ENCODE peak calls at places on chromosomes 12 and 14, in nine cellular contexts. R is stimulated activated effector memory CD8-positive, alpha-beta T cell treated with anti-CD3 and anti-CD28 coated beads, Interleukin-12 subunit alpha, Interleukin-12 subunit beta, amount 100 ng/mL, for 72 hours; T is CD4-positive, alpha-beta T cell; V is heart right ventricle; I is stimulated activated CD4-positive, alpha-beta T cell treated with anti-CD3 and anti-CD28 coated beads, Interleukin-4, amount 100 ng/mL, for 4 hours; P is astrocyte of the cerebellum; Y is HuH-7.5; A is GM03348; K is MCF 10A. Z is an unnamed sample.

GRCh38 chr12:121388421-121388981 is 11.4 kb upstream of the RNF34 start:
- DNase-seq in R (no peak), T (no peak), V (no peak), I (no peak), P (no peak), Y (no peak), A (peak; percentile 68), K (peak; percentile 41), Z (no peak)

GRCh38 chr12:51392556-51393237 is 1.5 kb upstream of the GALNT6 start:
- DNase-seq in R (no peak), T (no peak), V (no peak), I (no peak), P (no peak), Y (peak; percentile 67), A (peak; percentile 55), K (no peak), Z (no peak)

GRCh38 chr12:101485015-101485414 is 9.9 kb downstream of the SPIC start:
- DNase-seq in R (no peak), T (no peak), V (no peak), I (no peak), P (no peak), Y (no peak), A (peak; percentile 31), K (no peak), Z (no peak)

GRCh38 chr12:104662908-104663307 is 206.2 kb downstream of the CHST11 start:
- DNase-seq in R (no peak), T (no peak), V (no peak), I (no peak), P (no peak), Y (no peak), A (no peak), K (no peak), Z (no peak)

GRCh38 chr12:80033457-80033856 is 65.9 kb upstream of the OTOGL start:
- DNase-seq in R (no peak), T (no peak), V (peak; percentile 9), I (no peak), P (peak; percentile 46), Y (no peak), A (peak; percentile 52), K (peak; percentile 44), Z (no peak)

GRCh38 chr12:64876388-64877071 is 52.1 kb downstream of the TBC1D30 start:
- DNase-seq in R (no peak), T (no peak), V (no peak), I (no peak), P (no peak), Y (no peak), A (no peak), K (no peak), Z (no peak)

GRCh38 chr12:130456375-130457199 is 118.9 kb downstream of the PIWIL1 start:
- DNase-seq in R (no peak), T (no peak), V (peak; percentile 65), I (no peak), P (no peak), Y (no peak), A (no peak), K (no peak), Z (no peak)

GRCh38 chr12:13571035-13571434 is 374.5 kb downstream of the EMP1 start:
- DNase-seq in R (no peak), T (no peak), V (no peak), I (no peak), P (no peak), Y (no peak), A (no peak), K (no peak), Z (no peak)

GRCh38 chr12:1592444-1593231 is 1.7 kb downstream of the FBXL14 start:
- DNase-seq in R (peak; percentile 82), T (peak; percentile 30), V (peak; percentile 59), I (peak; percentile 69), P (no peak), Y (no peak), A (peak; percentile 55), K (peak; percentile 66), Z (no peak)

GRCh38 chr12:85626031-85626781 is 210.0 kb downstream of the RASSF9 start:
- DNase-seq in R (no peak), T (no peak), V (no peak), I (no peak), P (peak; percentile 37), Y (no peak), A (peak; percentile 74), K (peak; percentile 78), Z (no peak)

GRCh38 chr12:18158774-18159557 is 69.0 kb upstream of the RERGL start:
- DNase-seq in R (peak; percentile 53), T (no peak), V (no peak), I (no peak), P (no peak), Y (no peak), A (peak; percentile 37), K (peak; percentile 60), Z (peak; percentile 0)

GRCh38 chr14:77707355-77707723 is 484 bp downstream of the ALKBH1 start:
- DNase-seq in R (no peak), T (no peak), V (peak; percentile 15), I (peak; percentile 2), P (peak; percentile 11), Y (peak; percentile 19), A (peak; percentile 68), K (peak; percentile 59), Z (no peak)

GRCh38 chr14:103543721-103544626 is 15.0 kb downstream of the TRMT61A start:
- DNase-seq in R (no peak), T (no peak), V (no peak), I (no peak), P (no peak), Y (no peak), A (peak; percentile 27), K (no peak), Z (no peak)

GRCh38 chr14:22007278-22008097 is 333.9 kb upstream of the OR4E1 start:
- DNase-seq in R (no peak), T (no peak), V (no peak), I (no peak), P (no peak), Y (no peak), A (no peak), K (no peak), Z (no peak)

GRCh38 chr14:72547999-72548398 is 345.9 kb downstream of the DPF3 start:
- DNase-seq in R (no peak), T (no peak), V (no peak), I (no peak), P (no peak), Y (no peak), A (no peak), K (no peak), Z (no peak)

GRCh38 chr12:65970821-65971220 is 146.5 kb downstream of the HMGA2 start:
- DNase-seq in R (no peak), T (no peak), V (no peak), I (no peak), P (no peak), Y (no peak), A (no peak), K (no peak), Z (no peak)

GRCh38 chr12:60176891-60177290 is 581.1 kb downstream of the SLC16A7 start:
- DNase-seq in R (no peak), T (no peak), V (no peak), I (no peak), P (no peak), Y (no peak), A (no peak), K (no peak), Z (no peak)

GRCh38 chr12:26798013-26798412 is 35.0 kb downstream of the ITPR2 start:
- DNase-seq in R (no peak), T (no peak), V (no peak), I (no peak), P (no peak), Y (no peak), A (no peak), K (no peak), Z (no peak)

GRCh38 chr12:62588916-62589315 is 122.3 kb downstream of the MON2 start:
- DNase-seq in R (no peak), T (no peak), V (no peak), I (no peak), P (no peak), Y (no peak), A (no peak), K (no peak), Z (no peak)

GRCh38 chr12:65449400-65449799 is 170.9 kb downstream of the MSRB3 start:
- DNase-seq in R (no peak), T (no peak), V (no peak), I (no peak), P (peak; percentile 4), Y (no peak), A (peak; percentile 25), K (peak; percentile 24), Z (no peak)

GRCh38 chr12:14995583-14996425 is 23.0 kb downstream of the PDE6H start:
- DNase-seq in R (no peak), T (no peak), V (no peak), I (no peak), P (peak; percentile 67), Y (no peak), A (peak; percentile 41), K (peak; percentile 71), Z (no peak)

GRCh38 chr14:100098171-100098570 is 32.9 kb downstream of the EVL start:
- DNase-seq in R (no peak), T (no peak), V (no peak), I (no peak), P (no peak), Y (no peak), A (no peak), K (no peak), Z (no peak)

GRCh38 chr12:82866227-82866803 is 179.6 kb downstream of the TMTC2 start:
- DNase-seq in R (no peak), T (no peak), V (no peak), I (no peak), P (no peak), Y (no peak), A (no peak), K (no peak), Z (no peak)

GRCh38 chr14:91912035-91912434 is 35.5 kb downstream of the FBLN5 start:
- DNase-seq in R (no peak), T (no peak), V (no peak), I (no peak), P (no peak), Y (no peak), A (no peak), K (peak; percentile 45), Z (no peak)

GRCh38 chr12:75275702-75276101 is 54.4 kb downstream of the CAPS2 start:
- DNase-seq in R (no peak), T (no peak), V (no peak), I (no peak), P (no peak), Y (no peak), A (no peak), K (no peak), Z (no peak)

GRCh38 chr14:92471919-92472318 is 41.7 kb upstream of the RIN3 start:
- DNase-seq in R (no peak), T (no peak), V (no peak), I (no peak), P (peak; percentile 80), Y (peak; percentile 26), A (peak; percentile 72), K (peak; percentile 67), Z (no peak)

GRCh38 chr12:57886590-57887363 is 40.2 kb upstream of the CTDSP2 start:
- DNase-seq in R (no peak), T (no peak), V (no peak), I (no peak), P (no peak), Y (no peak), A (no peak), K (no peak), Z (no peak)

GRCh38 chr14:93970589-93970966 is 5.8 kb downstream of the ASB2 start:
- DNase-seq in R (peak; percentile 75), T (peak; percentile 62), V (no peak), I (peak; percentile 73), P (no peak), Y (no peak), A (no peak), K (peak; percentile 61), Z (peak; percentile 61)

GRCh38 chr14:100608064-100608463 is 20.8 kb upstream of the BEGAIN start:
- DNase-seq in R (no peak), T (no peak), V (no peak), I (no peak), P (no peak), Y (no peak), A (no peak), K (no peak), Z (no peak)

GRCh38 chr12:100248886-100249285 is 18.0 kb downstream of the DEPDC4 start:
- DNase-seq in R (no peak), T (no peak), V (no peak), I (no peak), P (no peak), Y (no peak), A (peak; percentile 72), K (no peak), Z (no peak)

GRCh38 chr14:96274122-96274910 is 18.3 kb downstream of the BDKRB1 start:
- DNase-seq in R (no peak), T (no peak), V (no peak), I (no peak), P (no peak), Y (no peak), A (peak; percentile 69), K (no peak), Z (no peak)

Z was measured in NK-92 treated with Interleukin-12 subunit alpha and Interleukin-12 subunit beta, amount 100 ng/mL, for 24 hours.